ENCODE peak calls at places on chromosomes 3 and 15, in four cellular contexts. M, U, P and W are unnamed samples.

GRCh38 chr3:51269466-51269865 is 115.6 kb upstream of the MANF start:
- DNase-seq in M (no peak), U (peak), P (no peak), W (peak)

GRCh38 chr15:36577082-36577481 is 2.3 kb upstream of the CDIN1 start:
- DNase-seq in M (no peak), U (no peak), P (no peak), W (no peak)

GRCh38 chr15:101597360-101597928 is 54.7 kb downstream of the TM2D3 start:
- DNase-seq in M (no peak), U (no peak), P (no peak), W (no peak)

GRCh38 chr15:74609938-74610301 is 5.7 kb upstream of the CLK3 start:
- DNase-seq in M (no peak), U (no peak), P (no peak), W (no peak)

GRCh38 chr3:60772584-60772983 is 478.7 kb downstream of the FHIT start:
- DNase-seq in M (no peak), U (no peak), P (no peak), W (no peak)

GRCh38 chr3:177195941-177196472 is 1.3 kb downstream of the TBL1XR1 start:
- DNase-seq in M (no peak), U (no peak), P (no peak), W (no peak)

GRCh38 chr15:69143756-69144436 is 16.5 kb upstream of the GLCE start:
- DNase-seq in M (no peak), U (no peak), P (no peak), W (no peak)

GRCh38 chr3:138452491-138452890 is 18.1 kb downstream of the ESYT3 start:
- DNase-seq in M (no peak), U (no peak), P (no peak), W (peak)

GRCh38 chr3:112424394-112424793 is 74.9 kb downstream of the BTLA start:
- DNase-seq in M (no peak), U (no peak), P (peak), W (no peak)

GRCh38 chr15:52252781-52253180 is 42.8 kb downstream of the MYO5C start:
- DNase-seq in M (no peak), U (peak), P (peak), W (peak)

GRCh38 chr3:144343343-144343742 is 371.7 kb downstream of the DIPK2A start:
- DNase-seq in M (no peak), U (no peak), P (no peak), W (no peak)

GRCh38 chr3:106247902-106248684 is 379.3 kb upstream of the CBLB start:
- DNase-seq in M (no peak), U (no peak), P (peak), W (no peak)

GRCh38 chr3:60086811-60087210 is 1037.0 kb upstream of the CFAP20DC start:
- DNase-seq in M (no peak), U (peak), P (peak), W (peak)

GRCh38 chr3:193796089-193796488 is 203.1 kb downstream of the OPA1 start:
- DNase-seq in M (no peak), U (peak), P (no peak), W (peak)

GRCh38 chr3:113496924-113497323 is 18.0 kb downstream of the SPICE1 start:
- DNase-seq in M (no peak), U (no peak), P (peak), W (peak)

GRCh38 chr15:76327191-76328105 is 9.1 kb upstream of the ISL2 start:
- DNase-seq in M (no peak), U (peak), P (peak), W (peak)

GRCh38 chr3:135629696-135630408 is 335.7 kb upstream of the PPP2R3A start:
- DNase-seq in M (no peak), U (no peak), P (no peak), W (no peak)

GRCh38 chr3:14265246-14265962 is 86.8 kb downstream of the LSM3 start:
- DNase-seq in M (no peak), U (peak), P (peak), W (peak)

GRCh38 chr3:53806182-53807116 is 39.8 kb downstream of the CHDH start:
- DNase-seq in M (no peak), U (peak), P (peak), W (no peak)

GRCh38 chr3:15268033-15268631 is 62.1 kb downstream of the CAPN7 start:
- DNase-seq in M (peak), U (peak), P (peak), W (peak)
- TF ChIP-seq CTCF in M (peak), U (peak), P (peak), W (peak)

GRCh38 chr3:1381647-1382036 is 288.8 kb downstream of the CNTN6 start:
- DNase-seq in M (no peak), U (no peak), P (no peak), W (no peak)
- H3K4me3 ChIP-seq in M (no peak), U (no peak), P (no peak), W (no peak)

DNA sequence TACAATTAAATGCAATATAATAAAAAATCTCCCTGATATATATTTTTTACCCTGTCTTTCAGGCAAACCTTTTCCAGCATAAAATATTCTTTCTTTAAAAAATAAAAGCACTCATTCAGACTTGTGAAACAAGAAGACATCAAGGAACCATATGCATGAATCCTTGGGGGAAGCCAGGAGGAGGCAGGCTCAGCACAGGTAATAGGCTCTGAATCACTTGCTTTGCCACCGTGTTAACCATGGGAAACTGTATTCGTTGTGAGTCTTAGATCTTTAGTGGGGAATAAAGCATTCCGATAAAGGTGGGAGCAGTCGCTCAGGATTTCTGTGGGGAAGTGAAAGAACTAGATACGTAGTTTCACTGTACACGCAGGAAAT is 42.4 kb downstream of the FBN1 start:
- DNase-seq in M (no peak), U (no peak), P (no peak), W (peak)
- TF ChIP-seq CTCF in M (no peak), U (no peak), P (no peak), W (peak)

GRCh38 chr15:49423906-49424520 is 971 bp downstream of the FGF7 start:
- DNase-seq in M (no peak), U (no peak), P (no peak), W (no peak)
- H3K4me3 ChIP-seq in M (peak), U (no peak), P (peak), W (no peak)